ENCODE peak calls at places on chromosomes 6 and 20, in seven cellular contexts. B, T, W, Q, R, H and X are unnamed samples.

GRCh38 chr6:86937219-86938079 is at the start of gene HTR1E:
- DNase-seq in B (peak), R (no peak), Q (peak), H (peak), T (peak), W (peak), X (peak)

GRCh38 chr6:39517763-39518162 is 195.3 kb upstream of the KCNK16 start:
- DNase-seq in B (no peak), W (no peak), Q (no peak), T (no peak), H (no peak), R (no peak), X (no peak)

GRCh38 chr6:106622412-106622811 is 6.9 kb downstream of the RTN4IP1 start:
- DNase-seq in Q (peak), W (no peak), B (no peak), R (no peak), H (no peak), T (no peak), X (no peak)

GRCh38 chr6:85684125-85684808 is 41.6 kb upstream of the SYNCRIP start:
- DNase-seq in H (no peak), Q (no peak), W (no peak), T (no peak), R (no peak), B (no peak), X (no peak)

GRCh38 chr20:10758446-10758845 is 84.6 kb upstream of the JAG1 start:
- DNase-seq in Q (peak), H (no peak), W (no peak), R (no peak), B (no peak), T (no peak), X (no peak)

GRCh38 chr6:166999845-167000253 is 652 bp downstream of the CEP43 start:
- DNase-seq in R (no peak), B (no peak), W (no peak), T (no peak), H (no peak), Q (peak), X (peak)

GRCh38 chr6:40950986-40951730 is 87.9 kb downstream of the UNC5CL start:
- DNase-seq in Q (no peak), T (peak), R (no peak), W (no peak), H (no peak), B (no peak), X (no peak)

GRCh38 chr6:159594750-159595117 is 98.3 kb downstream of the SOD2 start:
- DNase-seq in H (no peak), R (no peak), Q (peak), W (no peak), B (peak), T (no peak), X (no peak)

GRCh38 chr6:42263165-42263852 is 45.6 kb upstream of the MRPS10 start:
- DNase-seq in H (no peak), T (no peak), W (peak), Q (no peak), B (no peak), R (no peak), X (no peak)

GRCh38 chr6:104754788-104755409 is 104.8 kb downstream of the HACE1 start:
- DNase-seq in Q (no peak), T (no peak), W (no peak), B (no peak), R (no peak), H (no peak), X (no peak)

DNA sequence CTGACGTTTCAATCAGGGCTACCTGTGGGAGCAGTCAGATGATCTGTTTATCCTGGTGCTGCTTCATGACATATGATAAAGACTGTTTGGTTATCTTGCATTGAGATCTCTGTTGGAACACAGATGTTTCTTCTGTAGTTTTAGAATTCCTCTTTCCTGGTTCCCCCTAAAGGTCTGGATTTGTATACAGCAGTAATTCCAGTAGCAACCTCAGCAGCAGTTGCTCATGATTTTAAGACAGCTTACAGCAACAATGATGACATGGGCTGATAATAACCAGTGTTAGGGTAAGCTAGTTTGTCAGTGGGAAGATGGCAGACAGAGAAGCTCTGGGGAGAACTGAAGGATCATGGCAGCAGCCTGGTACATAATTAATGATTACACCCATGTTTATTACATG is 439.4 kb downstream of the PHF3 start:
- DNase-seq in H (no peak), W (no peak), R (no peak), B (no peak), T (peak), Q (no peak), X (no peak)
- TF ChIP-seq JUND in H (no peak), W (no peak), R (no peak), B (no peak), T (no peak), Q (no peak), X (no peak)

GRCh38 chr20:47672166-47672565 is 113.1 kb downstream of the SULF2 start:
- DNase-seq in H (no peak), B (no peak), W (no peak), R (no peak), Q (no peak), T (no peak), X (no peak)

GRCh38 chr20:47673671-47673955 is 111.7 kb downstream of the SULF2 start:
- DNase-seq in T (no peak), W (no peak), R (no peak), Q (no peak), B (no peak), H (no peak), X (no peak)

GRCh38 chr20:47674686-47675085 is 110.6 kb downstream of the SULF2 start:
- DNase-seq in B (no peak), Q (no peak), T (no peak), W (no peak), H (no peak), R (no peak), X (no peak)

GRCh38 chr20:47674145-47674544 is 111.1 kb downstream of the SULF2 start:
- DNase-seq in H (no peak), T (no peak), R (no peak), W (no peak), Q (no peak), B (no peak), X (no peak)

GRCh38 chr20:47672886-47673670 is 112.2 kb downstream of the SULF2 start:
- DNase-seq in Q (no peak), W (no peak), T (no peak), B (no peak), R (no peak), H (no peak), X (no peak)
- TF ChIP-seq JUND in Q (no peak), W (no peak), T (no peak), B (no peak), R (no peak), H (no peak), X (no peak)

GRCh38 chr20:31860431-31861345 is 9.6 kb downstream of the DUSP15 start:
- DNase-seq in R (no peak), B (no peak), Q (no peak), H (peak), W (peak), T (no peak), X (peak)
- TF ChIP-seq JUND in R (no peak), B (no peak), Q (no peak), H (no peak), W (no peak), T (no peak), X (no peak)

GRCh38 chr20:22921595-22922421 is 113.3 kb upstream of the SSTR4 start:
- DNase-seq in B (no peak), Q (no peak), R (no peak), H (no peak), W (no peak), T (no peak), X (no peak)

GRCh38 chr20:22915512-22915911 is 119.6 kb upstream of the SSTR4 start:
- DNase-seq in Q (no peak), R (no peak), B (no peak), T (no peak), W (no peak), H (no peak), X (no peak)

GRCh38 chr20:22920898-22921297 is 114.2 kb upstream of the SSTR4 start:
- DNase-seq in H (no peak), W (no peak), B (no peak), Q (no peak), T (no peak), R (no peak), X (no peak)

GRCh38 chr20:22916121-22916842 is 118.8 kb upstream of the SSTR4 start:
- DNase-seq in Q (no peak), B (no peak), H (no peak), W (no peak), T (no peak), R (no peak), X (no peak)

DNA sequence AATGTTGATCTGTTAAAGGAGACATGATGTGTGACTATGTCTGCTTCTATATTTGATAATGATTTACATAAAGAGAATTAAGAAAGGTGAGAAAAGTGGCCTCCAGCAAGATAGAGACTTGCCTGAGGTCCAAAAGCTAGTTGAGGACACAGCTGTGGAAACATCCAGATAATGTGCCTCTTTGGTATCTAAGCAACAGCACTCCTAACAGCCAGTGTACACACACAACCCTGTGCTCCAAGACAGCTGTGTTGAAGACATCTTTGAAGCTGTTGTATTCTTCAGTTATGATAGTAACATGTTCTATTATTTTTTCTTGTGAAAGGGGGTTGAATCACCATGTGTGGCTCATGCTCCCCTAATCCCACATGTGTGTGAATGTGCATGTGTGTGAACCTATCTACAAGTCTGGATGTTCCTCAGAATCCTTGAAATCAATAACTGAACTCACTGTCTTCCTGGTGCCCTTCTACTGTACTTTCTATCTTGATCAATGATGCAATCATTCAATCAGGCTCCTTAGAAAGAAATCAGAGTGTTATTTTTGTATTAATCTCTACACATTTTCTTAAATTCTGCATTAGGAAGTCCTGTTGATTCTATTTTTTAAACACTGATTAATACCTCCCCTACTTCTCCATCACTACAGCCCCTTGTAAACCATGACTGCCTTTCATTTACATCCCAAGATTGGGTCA is 116.7 kb upstream of the SSTR4 start:
- DNase-seq in T (no peak), B (no peak), H (no peak), Q (no peak), W (no peak), R (no peak), X (no peak)
- TF ChIP-seq JUND in T (no peak), B (no peak), H (no peak), Q (no peak), W (no peak), R (no peak), X (no peak)

GRCh38 chr6:56046576-56046975 is 171.2 kb upstream of the BMP5 start:
- DNase-seq in W (no peak), R (no peak), B (no peak), H (no peak), Q (no peak), T (no peak), X (peak)
- TF ChIP-seq JUND in W (no peak), R (no peak), B (no peak), H (no peak), Q (no peak), T (no peak), X (no peak)

DNA sequence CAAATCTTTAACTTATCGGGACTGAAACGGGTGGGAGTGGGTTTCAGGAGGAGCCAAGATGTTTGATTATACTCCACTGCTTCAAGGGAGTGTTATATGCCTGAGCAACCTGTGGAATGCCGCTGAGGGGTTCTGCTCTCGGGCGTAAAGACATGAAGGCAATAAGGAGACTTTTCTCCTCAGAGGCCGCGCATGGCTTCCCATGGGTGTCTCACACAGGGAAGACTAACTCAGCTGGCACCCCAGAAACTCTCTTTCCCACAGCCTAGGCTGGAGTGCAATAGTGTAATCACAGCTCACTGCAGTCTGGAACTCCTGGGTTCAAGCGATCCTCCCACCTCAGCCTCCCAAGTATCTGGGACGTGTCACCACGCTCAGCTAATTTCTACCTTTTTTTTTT is 5.1 kb upstream of the C20orf141 start:
- DNase-seq in H (no peak), B (no peak), R (no peak), W (no peak), T (no peak), Q (no peak), X (no peak)
- TF ChIP-seq JUND in H (no peak), B (no peak), R (no peak), W (no peak), T (no peak), Q (no peak), X (no peak)